ENCODE peak calls at places on chromosomes 13 and 19, in seven cellular contexts. F is T-helper 1 cell; Z is naive thymus-derived CD8-positive, alpha-beta T cell; K is AG10803; G is stimulated activated CD4-positive, alpha-beta T cell treated with anti-CD3 and anti-CD28 coated beads, TNF-alpha, amount 100 ng/mL, for 48 hours; C is activated CD4-positive, alpha-beta T cell treated with anti-CD3 and anti-CD28 coated beads, Interleukin-2, amount 10 ng/mL, durations not matched to agents 7 days and 5 days; P is EL. N is an unnamed sample.

GRCh38 chr13:95494082-95494681 is 58.3 kb upstream of the CLDN10 start:
- DNase-seq in F (no peak), Z (no peak), K (peak), G (no peak), C (peak), P (peak), N (peak)

GRCh38 chr19:49599378-49600298 is 8.7 kb downstream of the PRR12 start:
- DNase-seq in F (no peak), Z (no peak), K (no peak), G (no peak), C (no peak), P (no peak), N (no peak)

GRCh38 chr13:21176982-21177284 is 475 bp downstream of the MRPL57 start:
- DNase-seq in F (no peak), Z (no peak), K (no peak), G (no peak), C (no peak), P (no peak), N (no peak)

GRCh38 chr13:26052136-26052736 is 420 bp upstream of the SHISA2 start:
- DNase-seq in F (no peak), Z (no peak), K (no peak), G (no peak), C (no peak), P (no peak), N (peak)

GRCh38 chr13:40377783-40378182 is 288.7 kb downstream of the FOXO1 start:
- DNase-seq in F (no peak), Z (no peak), K (peak), G (peak), C (no peak), P (peak), N (no peak)

GRCh38 chr13:31172535-31172934 is 10.8 kb upstream of the HSPH1 start:
- DNase-seq in F (no peak), Z (no peak), K (peak), G (no peak), C (no peak), P (peak), N (no peak)

GRCh38 chr13:94417294-94417693 is 62.2 kb downstream of the DCT start:
- DNase-seq in F (no peak), Z (no peak), K (no peak), G (no peak), C (no peak), P (no peak), N (no peak)

GRCh38 chr13:109904218-109904617 is 117.8 kb upstream of the IRS2 start:
- DNase-seq in F (no peak), Z (no peak), K (no peak), G (no peak), C (no peak), P (peak), N (peak)

GRCh38 chr13:95341441-95341840 is 40.2 kb upstream of the ABCC4 start:
- DNase-seq in F (no peak), Z (no peak), K (peak), G (no peak), C (no peak), P (peak), N (no peak)

GRCh38 chr19:38726284-38726673 is 18.0 kb downstream of the CAPN12 start:
- DNase-seq in F (no peak), Z (no peak), K (no peak), G (no peak), C (no peak), P (no peak), N (no peak)